ENCODE peak calls at places on chromosomes 11 and 22, in seven cellular contexts. Z is PC-9; A is T47D; V is activated CD8-positive, alpha-beta memory T cell treated with anti-CD3 and anti-CD28 coated beads, Interleukin-2, amount 50 U/mL, for 48 hours; U is fibroblast of lung; S is CD4-positive, alpha-beta T cell; K is hepatocyte. T is an unnamed sample.
A peak's percentile ranks its signal among the peaks of the same experiment; 100 is the strongest.

GRCh38 chr22:41742918-41743317 is 43.6 kb downstream of the MEI1 start:
- DNase-seq in S (no peak), K (no peak), U (no peak), Z (no peak), A (no peak), V (no peak), T (no peak)

GRCh38 chr11:72583177-72583553 is 91.1 kb downstream of the PDE2A start:
- DNase-seq in Z (no peak), U (no peak), A (no peak), S (no peak), K (no peak), V (no peak), T (no peak)

GRCh38 chr11:23490557-23491235 is 630.4 kb upstream of the CCDC179 start:
- DNase-seq in U (no peak), S (no peak), Z (no peak), K (no peak), A (no peak), V (no peak), T (no peak)

GRCh38 chr11:104897891-104898684 is at the start of gene CASP12:
- DNase-seq in V (no peak), Z (no peak), A (no peak), S (no peak), K (peak; percentile 6), U (no peak), T (peak; percentile 98)

GRCh38 chr11:7534030-7534378 is 20.2 kb downstream of the PPFIBP2 start:
- DNase-seq in U (no peak), S (no peak), K (no peak), V (no peak), Z (peak; percentile 36), A (no peak), T (no peak)

GRCh38 chr11:46357483-46357936 is 10.2 kb downstream of the DGKZ start:
- DNase-seq in K (no peak), V (no peak), U (no peak), Z (no peak), A (no peak), S (no peak), T (no peak)

GRCh38 chr11:18230859-18231258 is 5.7 kb downstream of the SAA4 start:
- DNase-seq in K (no peak), S (no peak), Z (no peak), U (no peak), A (no peak), V (no peak), T (no peak)

GRCh38 chr11:100739636-100740035 is 52.5 kb downstream of the ARHGAP42 start:
- DNase-seq in V (no peak), A (no peak), S (no peak), U (peak; percentile 94), Z (peak; percentile 91), K (peak; percentile 55), T (peak; percentile 9)

GRCh38 chr11:114167355-114168085 is 108.0 kb downstream of the ZBTB16 start:
- DNase-seq in S (no peak), U (no peak), V (no peak), Z (no peak), A (no peak), K (no peak), T (no peak)

GRCh38 chr11:130774703-130775102 is 141.6 kb downstream of the SNX19 start:
- DNase-seq in U (no peak), Z (no peak), S (no peak), A (no peak), V (no peak), K (no peak), T (no peak)

GRCh38 chr22:33544707-33545106 is 375.6 kb downstream of the LARGE1 start:
- DNase-seq in V (no peak), A (no peak), S (no peak), K (no peak), U (peak; percentile 50), Z (no peak), T (no peak)

GRCh38 chr22:24450600-24450999 is 23.2 kb downstream of the ADORA2A start:
- DNase-seq in Z (no peak), U (no peak), S (no peak), A (no peak), K (no peak), V (no peak), T (peak; percentile 71)

GRCh38 chr22:23110190-23110921 is 31.4 kb downstream of the RSPH14 start:
- DNase-seq in A (no peak), S (no peak), U (no peak), K (no peak), Z (no peak), V (no peak), T (peak; percentile 12)

GRCh38 chr11:19793356-19793755 is 80.7 kb downstream of the NAV2 start:
- DNase-seq in V (no peak), A (no peak), Z (no peak), K (no peak), U (no peak), S (no peak), T (no peak)

GRCh38 chr22:30809086-30809485 is 114.4 kb downstream of the OSBP2 start:
- DNase-seq in K (no peak), U (peak; percentile 85), A (no peak), V (no peak), Z (no peak), S (no peak), T (no peak)

GRCh38 chr11:100861221-100861620 is 174.1 kb downstream of the ARHGAP42 start:
- DNase-seq in S (no peak), K (peak; percentile 18), A (no peak), U (no peak), Z (peak; percentile 97), V (no peak), T (no peak)

GRCh38 chr22:44891791-44892190 is 118.0 kb downstream of the PHF21B start:
- DNase-seq in K (no peak), U (no peak), A (no peak), S (no peak), Z (no peak), V (peak; percentile 42), T (no peak)

GRCh38 chr11:92380882-92381281 is 156.3 kb downstream of the FAT3 start:
- DNase-seq in A (no peak), Z (no peak), S (no peak), K (no peak), V (no peak), U (peak; percentile 82), T (no peak)

GRCh38 chr11:124536520-124536919 is 6.9 kb downstream of the OR8B12 start:
- DNase-seq in V (no peak), A (no peak), S (no peak), K (peak; percentile 65), U (peak; percentile 51), Z (peak; percentile 45), T (no peak)